ENCODE peak calls at places on chromosomes 11 and 22, in six cellular contexts. H, B, S, M, R and V are unnamed samples.

GRCh38 chr11:60127311-60127811 is 38.9 kb downstream of the MS4A2 start:
- DNase-seq in H (no peak), R (no peak), M (peak; percentile 16), S (no peak), B (no peak), V (no peak)

GRCh38 chr11:6268811-6269210 is 9.2 kb downstream of the CCKBR start:
- DNase-seq in H (no peak), M (no peak), R (no peak), S (no peak), B (no peak), V (no peak)

GRCh38 chr11:102493524-102493923 is 37.0 kb downstream of the MMP7 start:
- DNase-seq in S (no peak), H (no peak), B (no peak), R (no peak), M (no peak), V (no peak)

GRCh38 chr11:111299111-111300026 is 1.0 kb downstream of the POU2AF3 start:
- DNase-seq in B (no peak), R (no peak), M (no peak), H (peak; percentile 55), S (peak; percentile 84), V (no peak)

GRCh38 chr11:79902493-79902892 is 461.7 kb upstream of the TENM4 start:
- DNase-seq in S (no peak), M (no peak), R (no peak), H (no peak), B (no peak), V (no peak)

GRCh38 chr11:112477929-112478317 is 217.3 kb upstream of the PLET1 start:
- DNase-seq in M (no peak), B (no peak), S (no peak), R (no peak), H (no peak), V (no peak)

GRCh38 chr11:12249590-12250260 is 127.6 kb upstream of the PARVA start:
- DNase-seq in B (no peak), M (no peak), S (no peak), R (no peak), H (no peak), V (peak; percentile 19)

GRCh38 chr22:39254789-39255298 is 10.1 kb upstream of the PDGFB start:
- DNase-seq in H (peak; percentile 90), M (no peak), S (peak; percentile 65), B (no peak), R (no peak), V (peak; percentile 33)

GRCh38 chr22:24411256-24412004 is 16.0 kb upstream of the ADORA2A start:
- DNase-seq in H (peak; percentile 10), M (no peak), B (no peak), S (no peak), R (no peak), V (no peak)

GRCh38 chr22:26483043-26483438 is 542 bp downstream of the HPS4 start:
- DNase-seq in H (no peak), B (no peak), M (no peak), S (no peak), R (no peak), V (no peak)

GRCh38 chr22:31911565-31912401 is 32.6 kb upstream of the YWHAH start:
- DNase-seq in B (no peak), H (no peak), S (no peak), R (no peak), M (no peak), V (no peak)